ENCODE peak calls at places on chromosomes 6 and 20, in seven cellular contexts. W is LoVo; M is COR-L47; F is KG1; R is activated naive CD8-positive, alpha-beta T cell treated with anti-CD3 and anti-CD28 coated beads for 36 hours; Y is dermis blood vessel endothelial cell; Q is iris pigment epithelial cell. U is an unnamed sample.

GRCh38 chr6:50846109-50846859 is 27.6 kb downstream of the TFAP2B start:
- DNase-seq in W (no peak), M (no peak), F (no peak), R (no peak), Y (no peak), Q (peak), U (no peak)

GRCh38 chr20:4721719-4722118 is at the start of gene PRND:
- DNase-seq in W (no peak), M (no peak), F (no peak), R (no peak), Y (no peak), Q (no peak), U (no peak)

GRCh38 chr6:33296797-33297405 is 1.8 kb downstream of the RGL2 start:
- DNase-seq in W (no peak), M (no peak), F (no peak), R (no peak), Y (no peak), Q (no peak), U (no peak)

GRCh38 chr20:36113566-36114247 is 40.8 kb upstream of the EPB41L1 start:
- DNase-seq in W (no peak), M (no peak), F (peak), R (no peak), Y (no peak), Q (no peak), U (peak)

GRCh38 chr20:64247970-64248841 is 7.3 kb upstream of the PCMTD2 start:
- DNase-seq in W (no peak), M (no peak), F (no peak), R (no peak), Y (no peak), Q (no peak), U (no peak)

GRCh38 chr6:81826785-81827184 is 74.3 kb upstream of the TENT5A start:
- DNase-seq in W (no peak), M (no peak), F (no peak), R (no peak), Y (no peak), Q (no peak), U (no peak)

GRCh38 chr20:39706089-39706721 is 744.1 kb downstream of the DHX35 start:
- DNase-seq in W (no peak), M (no peak), F (no peak), R (no peak), Y (peak), Q (no peak), U (no peak)

GRCh38 chr6:14986370-14986769 is 259.5 kb upstream of the JARID2 start:
- DNase-seq in W (no peak), M (no peak), F (no peak), R (no peak), Y (no peak), Q (no peak), U (peak)

GRCh38 chr6:3884007-3884745 is 35.0 kb downstream of the FAM50B start:
- DNase-seq in W (no peak), M (peak), F (no peak), R (no peak), Y (peak), Q (peak), U (peak)

GRCh38 chr20:56454754-56455153 is 13.7 kb upstream of the RTF2 start:
- DNase-seq in W (no peak), M (no peak), F (no peak), R (no peak), Y (no peak), Q (no peak), U (no peak)

GRCh38 chr6:41066867-41067304 is 5.3 kb downstream of the OARD1 start:
- DNase-seq in W (peak), M (peak), F (peak), R (peak), Y (peak), Q (peak), U (peak)

GRCh38 chr20:64044484-64045247 is 4.8 kb downstream of the SOX18 start:
- DNase-seq in W (no peak), M (peak), F (no peak), R (no peak), Y (peak), Q (peak), U (no peak)

GRCh38 chr20:41222299-41222698 is 85.0 kb downstream of the PLCG1 start:
- DNase-seq in W (no peak), M (no peak), F (no peak), R (no peak), Y (no peak), Q (no peak), U (peak)

GRCh38 chr6:167113935-167114910 is 8.7 kb upstream of the CCR6 start:
- DNase-seq in W (no peak), M (no peak), F (no peak), R (no peak), Y (no peak), Q (no peak), U (no peak)

GRCh38 chr6:84408028-84408427 is 180.6 kb upstream of the CEP162 start:
- DNase-seq in W (no peak), M (no peak), F (no peak), R (no peak), Y (no peak), Q (no peak), U (no peak)

GRCh38 chr6:169957351-169957963 is 206.0 kb downstream of the ERMARD start:
- DNase-seq in W (no peak), M (no peak), F (no peak), R (no peak), Y (no peak), Q (no peak), U (no peak)

GRCh38 chr6:32969685-32970412 is 1.5 kb downstream of the BRD2 start:
- DNase-seq in W (peak), M (peak), F (no peak), R (peak), Y (peak), Q (peak), U (peak)

GRCh38 chr6:121932071-121933009 is 467.1 kb upstream of the HSF2 start:
- DNase-seq in W (peak), M (no peak), F (no peak), R (no peak), Y (peak), Q (peak), U (peak)

GRCh38 chr6:142802124-142802523 is 142.9 kb downstream of the HIVEP2 start:
- DNase-seq in W (peak), M (no peak), F (no peak), R (peak), Y (peak), Q (peak), U (no peak)

GRCh38 chr20:25247100-25247665 is 702 bp upstream of the PYGB start:
- DNase-seq in W (peak), M (peak), F (no peak), R (no peak), Y (peak), Q (peak), U (peak)

GRCh38 chr6:158808918-158809678 is 10.1 kb downstream of the EZR start:
- DNase-seq in W (no peak), M (peak), F (no peak), R (no peak), Y (no peak), Q (no peak), U (no peak)

GRCh38 chr20:45948742-45949541 is 14.5 kb downstream of the PCIF1 start:
- DNase-seq in W (no peak), M (no peak), F (no peak), R (no peak), Y (no peak), Q (no peak), U (no peak)

GRCh38 chr20:8414611-8415274 is 282.7 kb downstream of the PLCB1 start:
- DNase-seq in W (no peak), M (peak), F (no peak), R (no peak), Y (peak), Q (peak), U (no peak)